ENCODE peak calls at places on chromosomes 11 and 22, in ten cellular contexts. T, L, N, H, R, K, F, V, O and A are unnamed samples. For H3K4me1 and H3K36me3, the result is how much of the 10 kb centered on the place peaks cover.

GRCh38 chr11:16606784-16607674 is 131.4 kb upstream of the C11orf58 start:
- DNase-seq in T (peak), L (peak), N (no peak), H (no peak), R (peak), K (no peak), F (peak), V (no peak), O (peak), A (no peak)

GRCh38 chr11:12237381-12237784 is 127.0 kb downstream of the MICAL2 start:
- DNase-seq in T (no peak), L (no peak), N (no peak), H (no peak), R (no peak), K (no peak), F (no peak), V (no peak), O (no peak), A (no peak)

GRCh38 chr11:132858203-132858602 is 674.1 kb downstream of the OPCML start:
- DNase-seq in T (no peak), L (peak), N (no peak), H (no peak), R (no peak), K (no peak), F (no peak), V (no peak), O (peak), A (no peak)

GRCh38 chr11:123556633-123557032 is 97.8 kb downstream of the SCN3B start:
- DNase-seq in T (no peak), L (no peak), N (no peak), H (no peak), R (no peak), K (no peak), F (no peak), V (no peak), O (no peak), A (no peak)

GRCh38 chr11:86374586-86374985 is at the start of gene CCDC81:
- DNase-seq in T (peak), L (peak), N (no peak), H (no peak), R (peak), K (no peak), F (no peak), V (no peak), O (no peak), A (no peak)

GRCh38 chr22:25495286-25495685 is 69.2 kb upstream of the GRK3 start:
- DNase-seq in T (no peak), L (no peak), N (no peak), H (no peak), R (no peak), K (no peak), F (no peak), V (no peak), O (no peak), A (no peak)

GRCh38 chr11:84437129-84438123 is 1151.3 kb upstream of the CCDC90B start:
- DNase-seq in T (peak), L (no peak), N (peak), H (no peak), R (no peak), K (no peak), F (peak), V (peak), O (peak), A (no peak)

GRCh38 chr11:48169706-48170105 is 46.9 kb upstream of the OR4B1 start:
- DNase-seq in T (no peak), L (peak), N (no peak), H (no peak), R (peak), K (no peak), F (no peak), V (no peak), O (no peak), A (no peak)

GRCh38 chr22:46377566-46378498 is 42.3 kb downstream of the TRMU start:
- DNase-seq in T (peak), L (no peak), N (peak), H (no peak), R (no peak), K (no peak), F (no peak), V (no peak), O (peak), A (no peak)

GRCh38 chr11:59145534-59145933 is 2.9 kb downstream of the FAM111A start:
- DNase-seq in T (no peak), L (peak), N (no peak), H (no peak), R (no peak), K (no peak), F (no peak), V (no peak), O (no peak), A (no peak)

GRCh38 chr22:35688913-35689675 is 28.6 kb upstream of the APOL5 start:
- DNase-seq in T (no peak), L (no peak), N (no peak), H (no peak), R (no peak), K (no peak), F (no peak), V (no peak), O (no peak), A (no peak)

GRCh38 chr11:107564877-107565218 is 687 bp downstream of the ALKBH8 start:
- DNase-seq in T (no peak), L (no peak), N (no peak), H (no peak), R (no peak), K (no peak), F (no peak), V (no peak), O (no peak), A (no peak)

GRCh38 chr11:120651836-120652235 is 140.3 kb downstream of the GRIK4 start:
- DNase-seq in T (no peak), L (no peak), N (no peak), H (no peak), R (no peak), K (no peak), F (no peak), V (no peak), O (no peak), A (no peak)

GRCh38 chr22:22949953-22950352 is 62.3 kb downstream of the IGLL5 start:
- DNase-seq in T (no peak), L (no peak), N (no peak), H (no peak), R (no peak), K (no peak), F (no peak), V (no peak), O (no peak), A (no peak)

GRCh38 chr22:38504731-38505594 is 1.1 kb downstream of the DDX17 start:
- DNase-seq in T (peak), L (peak), N (peak), H (no peak), R (peak), K (peak), F (peak), V (peak), O (peak), A (no peak)

GRCh38 chr22:44023404-44024287 is 456 bp upstream of the PARVB start:
- DNase-seq in T (peak), L (peak), N (no peak), H (no peak), R (peak), K (no peak), F (no peak), V (no peak), O (peak), A (no peak)

GRCh38 chr11:69541501-69542313 is 60.2 kb downstream of the LINC01488 start:
- DNase-seq in T (no peak), L (peak), N (peak), H (no peak), R (no peak), K (no peak), F (no peak), V (no peak), O (no peak), A (no peak)

GRCh38 chr11:43936081-43936480 is 6.4 kb upstream of the C11orf96 start:
- DNase-seq in T (no peak), L (no peak), N (no peak), H (no peak), R (no peak), K (no peak), F (no peak), V (no peak), O (no peak), A (no peak)

GRCh38 chr11:126039485-126040271 is 23.0 kb downstream of the CDON start:
- DNase-seq in T (no peak), L (no peak), N (no peak), H (no peak), R (no peak), K (no peak), F (no peak), V (no peak), O (no peak), A (no peak)

GRCh38 chr11:44246726-44247125 is 63.2 kb downstream of the ALX4 start:
- DNase-seq in T (no peak), L (peak), N (no peak), H (no peak), R (no peak), K (no peak), F (no peak), V (no peak), O (no peak), A (no peak)

GRCh38 chr11:116853461-116854073 is 16.1 kb upstream of the APOA1 start:
- DNase-seq in T (no peak), L (peak), N (no peak), H (no peak), R (no peak), K (peak), F (no peak), V (peak), O (no peak), A (no peak)

GRCh38 chr11:68457214-68457897 is 3.2 kb upstream of the PPP6R3 start:
- DNase-seq in T (no peak), L (no peak), N (no peak), H (no peak), R (no peak), K (no peak), F (no peak), V (no peak), O (no peak), A (no peak)

GRCh38 chr22:19039796-19040580 is 82.2 kb downstream of the DGCR2 start:
- DNase-seq in T (peak), L (no peak), N (no peak), H (no peak), R (no peak), K (no peak), F (no peak), V (no peak), O (no peak), A (no peak)

GRCh38 chr11:64800633-64801464 is 2.2 kb downstream of the MAP4K2 start:
- DNase-seq in T (peak), L (no peak), N (no peak), H (no peak), R (no peak), K (no peak), F (no peak), V (peak), O (no peak), A (no peak)

GRCh38 chr11:62340269-62340901 is 3.1 kb downstream of the ASRGL1 start:
- DNase-seq in T (no peak), L (peak), N (peak), H (no peak), R (peak), K (peak), F (peak), V (peak), O (peak), A (no peak)

GRCh38 chr11:19076744-19077589 is 16.4 kb upstream of the MRGPRX2 start:
- DNase-seq in T (peak), L (peak), N (peak), H (no peak), R (peak), K (peak), F (peak), V (peak), O (peak), A (no peak)

GRCh38 chr22:45142376-45142775 is 21.3 kb upstream of the NUP50 start:
- DNase-seq in T (no peak), L (no peak), N (no peak), H (no peak), R (no peak), K (no peak), F (no peak), V (no peak), O (no peak), A (no peak)

GRCh38 chr22:25930083-25930482 is 188.1 kb downstream of the MYO18B start:
- DNase-seq in T (no peak), L (no peak), N (no peak), H (no peak), R (no peak), K (no peak), F (no peak), V (no peak), O (no peak), A (no peak)

GRCh38 chr11:13287026-13287425 is 9.4 kb downstream of the BMAL1 start:
- DNase-seq in T (no peak), L (no peak), N (no peak), H (no peak), R (no peak), K (no peak), F (no peak), V (no peak), O (no peak), A (no peak)

GRCh38 chr11:128520206-128520885 is 67.0 kb downstream of the ETS1 start:
- DNase-seq in T (no peak), L (peak), N (no peak), H (no peak), R (no peak), K (no peak), F (no peak), V (peak), O (no peak), A (no peak)

GRCh38 chr11:57476883-57477506 is 16.7 kb downstream of the RTN4RL2 start:
- DNase-seq in T (peak), L (no peak), N (no peak), H (no peak), R (peak), K (no peak), F (no peak), V (peak), O (peak), A (no peak)

GRCh38 chr11:113549611-113550061 is 74.4 kb upstream of the DRD2 start:
- DNase-seq in T (peak), L (no peak), N (no peak), H (no peak), R (no peak), K (no peak), F (no peak), V (no peak), O (no peak), A (no peak)

GRCh38 chr22:45493286-45493771 is 9.4 kb upstream of the FBLN1 start:
- DNase-seq in T (no peak), L (peak), N (no peak), H (no peak), R (no peak), K (no peak), F (no peak), V (no peak), O (no peak), A (no peak)

DNA sequence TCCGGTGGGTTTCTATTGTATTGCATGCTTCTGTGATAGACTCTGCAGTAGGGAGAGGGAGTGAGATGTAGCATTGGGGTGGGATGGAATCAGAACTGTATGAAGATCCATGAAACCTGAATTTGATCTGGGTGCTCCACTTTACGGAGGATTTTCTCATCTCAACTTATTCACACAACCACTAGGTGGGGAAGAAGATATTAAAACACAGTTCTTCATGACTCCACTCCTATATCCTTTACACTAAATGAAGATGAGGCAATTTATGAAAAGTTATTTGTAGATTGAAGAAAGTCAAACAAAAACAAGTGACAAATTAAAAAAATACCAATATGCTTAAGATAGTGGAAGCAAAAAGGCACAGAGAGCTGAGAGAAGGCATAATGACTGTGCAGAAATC is 92.6 kb upstream of the PDGFD start:
- DNase-seq in T (no peak), L (peak), N (no peak), H (no peak), R (no peak), K (no peak), F (no peak), V (no peak), O (no peak), A (no peak)
- TF ChIP-seq CTCF in T (no peak), L (peak), N (no peak), H (no peak), R (peak), K (no peak), F (no peak), V (peak), O (no peak), A (no peak)

GRCh38 chr11:35170503-35170902 is 31.5 kb downstream of the CD44 start:
- DNase-seq in T (no peak), L (no peak), N (no peak), H (no peak), R (no peak), K (no peak), F (no peak), V (no peak), O (no peak), A (no peak)
- H3K4me1 ChIP-seq in T (half or more), L (under half), N (under half), H (under half), R (under half), K (half or more), F (under half), V (under half), O (half or more), A (half or more)

GRCh38 chr22:32487021-32487420 is 12.4 kb downstream of the FBXO7 start:
- DNase-seq in T (no peak), L (peak), N (no peak), H (no peak), R (no peak), K (no peak), F (no peak), V (no peak), O (no peak), A (no peak)

GRCh38 chr22:32480238-32480637 is 5.6 kb downstream of the FBXO7 start:
- DNase-seq in T (no peak), L (no peak), N (no peak), H (no peak), R (no peak), K (no peak), F (no peak), V (peak), O (no peak), A (no peak)

GRCh38 chr22:32477608-32478007 is 3.0 kb downstream of the FBXO7 start:
- DNase-seq in T (no peak), L (no peak), N (no peak), H (no peak), R (no peak), K (no peak), F (no peak), V (no peak), O (no peak), A (no peak)

GRCh38 chr22:32478994-32479393 is 4.4 kb downstream of the FBXO7 start:
- DNase-seq in T (no peak), L (no peak), N (no peak), H (no peak), R (no peak), K (no peak), F (no peak), V (no peak), O (no peak), A (no peak)

DNA sequence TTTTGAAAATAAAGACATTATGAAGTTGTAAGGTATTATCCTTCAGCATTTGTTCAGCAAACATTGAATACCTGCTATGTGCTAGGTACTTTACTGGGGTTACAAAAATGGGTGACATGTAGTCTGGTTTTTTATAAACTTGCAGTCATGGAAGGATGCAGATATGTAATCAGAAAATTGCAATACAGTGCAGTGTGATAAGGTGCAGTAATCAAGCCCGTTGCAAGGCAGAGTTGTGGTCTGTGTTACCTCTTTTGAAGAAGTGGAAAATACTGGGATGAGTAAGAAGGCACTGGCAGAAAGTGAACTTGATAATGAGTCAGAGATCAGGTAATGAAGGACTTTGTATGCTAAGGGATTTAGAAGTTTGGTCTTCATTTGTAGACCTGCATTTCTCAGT is 8.1 kb downstream of the FBXO7 start:
- DNase-seq in T (no peak), L (no peak), N (no peak), H (no peak), R (no peak), K (no peak), F (no peak), V (no peak), O (no peak), A (no peak)
- H3K36me3 ChIP-seq in T (under half), L (under half), N (half or more), H (under half), R (half or more), K (under half), F (under half), V (half or more), O (under half), A (under half)

GRCh38 chr22:20174785-20175596 is 24.1 kb upstream of the CCDC188 start:
- DNase-seq in T (no peak), L (no peak), N (no peak), H (no peak), R (no peak), K (no peak), F (no peak), V (no peak), O (no peak), A (no peak)
- TF ChIP-seq CTCF in T (no peak), L (peak), N (peak), H (peak), R (peak), K (no peak), F (no peak), V (no peak), O (no peak), A (no peak)

GRCh38 chr22:30017824-30018223 is 62.4 kb upstream of the HORMAD2 start:
- DNase-seq in T (no peak), L (no peak), N (no peak), H (no peak), R (no peak), K (no peak), F (no peak), V (no peak), O (no peak), A (no peak)

GRCh38 chr22:30015846-30016245 is 64.4 kb upstream of the HORMAD2 start:
- DNase-seq in T (no peak), L (peak), N (no peak), H (no peak), R (no peak), K (no peak), F (no peak), V (no peak), O (no peak), A (no peak)

GRCh38 chr22:30015229-30015797 is 65.0 kb upstream of the HORMAD2 start:
- DNase-seq in T (no peak), L (peak), N (no peak), H (no peak), R (no peak), K (no peak), F (no peak), V (no peak), O (no peak), A (no peak)

GRCh38 chr22:30016596-30016995 is 63.7 kb upstream of the HORMAD2 start:
- DNase-seq in T (no peak), L (no peak), N (no peak), H (no peak), R (no peak), K (no peak), F (no peak), V (no peak), O (no peak), A (no peak)

GRCh38 chr22:30017375-30017774 is 62.9 kb upstream of the HORMAD2 start:
- DNase-seq in T (no peak), L (peak), N (no peak), H (no peak), R (no peak), K (no peak), F (no peak), V (no peak), O (no peak), A (no peak)
- H3K4me1 ChIP-seq in T (under half), L (under half), N (under half), H (under half), R (under half), K (under half), F (under half), V (under half), O (under half), A (under half)

GRCh38 chr11:1003159-1003558 is 33.4 kb downstream of the MUC6 start:
- DNase-seq in T (no peak), L (no peak), N (no peak), H (no peak), R (no peak), K (no peak), F (no peak), V (no peak), O (no peak), A (no peak)

GRCh38 chr11:1002091-1002984 is 34.2 kb downstream of the MUC6 start:
- DNase-seq in T (no peak), L (no peak), N (no peak), H (no peak), R (no peak), K (no peak), F (no peak), V (no peak), O (no peak), A (no peak)

GRCh38 chr11:1000357-1000982 is 36.0 kb downstream of the MUC6 start:
- DNase-seq in T (no peak), L (no peak), N (no peak), H (no peak), R (no peak), K (no peak), F (no peak), V (no peak), O (no peak), A (no peak)

GRCh38 chr11:999009-999408 is 37.5 kb downstream of the MUC6 start:
- DNase-seq in T (no peak), L (no peak), N (no peak), H (no peak), R (no peak), K (no peak), F (no peak), V (no peak), O (no peak), A (no peak)

DNA sequence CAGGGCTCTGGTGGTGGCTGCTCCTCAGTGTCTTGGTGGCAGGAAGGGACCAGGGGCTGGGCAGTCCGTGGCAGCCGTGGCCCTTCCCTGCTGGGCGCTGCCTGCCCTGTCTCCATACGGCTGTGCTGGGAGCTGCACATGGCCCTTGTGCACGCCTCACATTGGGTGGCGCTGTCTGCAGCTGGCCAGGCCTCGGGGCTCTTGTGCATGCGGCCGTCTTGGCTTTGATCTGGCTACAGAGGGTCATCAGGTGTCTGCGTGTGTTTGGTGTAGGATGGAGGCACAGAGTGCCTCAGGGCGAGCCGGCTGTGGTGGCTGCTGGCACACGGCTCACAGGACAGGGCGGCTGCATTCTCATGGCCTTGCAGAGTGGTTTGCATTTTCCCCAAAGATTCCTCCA is 34.8 kb downstream of the MUC6 start:
- DNase-seq in T (no peak), L (no peak), N (no peak), H (no peak), R (no peak), K (no peak), F (no peak), V (no peak), O (no peak), A (no peak)
- H3K36me3 ChIP-seq in T (under half), L (under half), N (under half), H (half or more), R (half or more), K (under half), F (under half), V (under half), O (under half), A (under half)